ENCODE peak calls at places on chromosomes 2 and 18, in seven cellular contexts. I is lower lobe of right lung; V is NCI-H1092; H is right lobe of liver; B is NCI-H2029 treated with DMSO at 0.1 percent for 48 hours; A is effector memory CD4-positive, alpha-beta T cell; N is A172. T is an unnamed sample.

GRCh38 chr18:13217466-13217961 is 1.0 kb upstream of the LDLRAD4 start:
- DNase-seq in A (peak), H (peak), I (peak), N (peak), V (no peak), B (no peak), T (peak)

GRCh38 chr18:13626544-13626908 is 99.8 kb downstream of the FAM210A start:
- DNase-seq in A (no peak), H (no peak), N (no peak), B (no peak), I (no peak), V (no peak), T (no peak)

GRCh38 chr2:1664698-1665097 is 79.6 kb downstream of the PXDN start:
- DNase-seq in A (no peak), B (no peak), V (no peak), H (no peak), N (no peak), I (peak), T (peak)

GRCh38 chr18:62365420-62365819 is 40.3 kb downstream of the TNFRSF11A start:
- DNase-seq in B (no peak), A (no peak), I (no peak), H (no peak), V (no peak), N (no peak), T (no peak)

GRCh38 chr18:23837591-23837990 is 148.3 kb downstream of the LAMA3 start:
- DNase-seq in H (no peak), B (no peak), A (no peak), I (no peak), V (no peak), N (peak), T (no peak)

GRCh38 chr18:73060666-73061270 is 193.0 kb upstream of the NETO1 start:
- DNase-seq in V (no peak), A (no peak), B (no peak), N (peak), H (no peak), I (no peak), T (no peak)

GRCh38 chr2:208296610-208297009 is 30.6 kb downstream of the PIKFYVE start:
- DNase-seq in I (no peak), N (no peak), B (no peak), V (no peak), H (no peak), A (no peak), T (no peak)

GRCh38 chr2:240585101-240585500 is 1.4 kb upstream of the CAPN10 start:
- DNase-seq in I (peak), H (no peak), A (no peak), N (no peak), B (no peak), V (no peak), T (no peak)

GRCh38 chr2:222805591-222806304 is 55.1 kb upstream of the ACSL3 start:
- DNase-seq in N (no peak), V (no peak), B (no peak), A (no peak), H (no peak), I (no peak), T (no peak)

GRCh38 chr2:175535631-175536030 is 354.1 kb upstream of the ATP5MC3 start:
- DNase-seq in H (no peak), B (no peak), N (no peak), A (no peak), V (no peak), I (no peak), T (no peak)

GRCh38 chr18:72543362-72544055 is 633 bp downstream of the CBLN2 start:
- DNase-seq in A (no peak), I (no peak), H (no peak), B (no peak), V (peak), N (no peak), T (no peak)

GRCh38 chr2:25161055-25161781 is 7.2 kb downstream of the POMC start:
- DNase-seq in H (peak), I (peak), A (peak), V (no peak), B (no peak), N (no peak), T (no peak)

GRCh38 chr2:64792995-64793639 is 139.4 kb upstream of the SERTAD2 start:
- DNase-seq in B (no peak), A (no peak), H (no peak), I (no peak), V (no peak), N (no peak), T (no peak)

GRCh38 chr18:62991959-62992358 is 276.6 kb downstream of the PHLPP1 start:
- DNase-seq in I (no peak), N (no peak), H (no peak), B (no peak), V (no peak), A (no peak), T (no peak)

T was measured in left lobe of liver.